ENCODE peak calls at places on chromosomes 3 and 15, in nine cellular contexts. V, Q, S, Y, Z, L, M, J and U are unnamed samples.
A peak's percentile ranks its signal among the peaks of the same experiment; 100 is the strongest.

GRCh38 chr3:149376728-149377407 is 581 bp downstream of the TM4SF1 start:
- DNase-seq in V (no peak), Q (no peak), S (no peak), Y (peak; percentile 50), Z (no peak), L (no peak), M (no peak), J (no peak), U (no peak)

GRCh38 chr15:95937128-95937528 is 393.4 kb upstream of the NR2F2 start:
- DNase-seq in V (no peak), Q (no peak), S (no peak), Y (no peak), Z (no peak), L (no peak), M (no peak), J (no peak), U (no peak)

GRCh38 chr3:160449660-160450598 is at the start of gene TRIM59:
- DNase-seq in V (peak; percentile 95), Q (peak; percentile 97), S (peak; percentile 96), Y (peak; percentile 97), Z (peak; percentile 97), L (peak; percentile 64), M (peak; percentile 98), J (peak; percentile 95), U (peak; percentile 87)

GRCh38 chr3:111924283-111924682 is 54.5 kb upstream of the ABHD10 start:
- DNase-seq in V (no peak), Q (no peak), S (no peak), Y (peak; percentile 73), Z (no peak), L (peak; percentile 59), M (peak; percentile 84), J (peak; percentile 93), U (peak; percentile 45)

GRCh38 chr3:129622933-129623332 is 16.5 kb upstream of the PLXND1 start:
- DNase-seq in V (no peak), Q (no peak), S (no peak), Y (no peak), Z (no peak), L (no peak), M (no peak), J (no peak), U (no peak)

GRCh38 chr3:18988619-18989229 is 159.6 kb upstream of the KCNH8 start:
- DNase-seq in V (no peak), Q (no peak), S (no peak), Y (peak; percentile 81), Z (no peak), L (no peak), M (peak; percentile 8), J (no peak), U (no peak)

GRCh38 chr3:124873241-124873640 is 13.9 kb downstream of the ITGB5 start:
- DNase-seq in V (no peak), Q (no peak), S (no peak), Y (no peak), Z (no peak), L (no peak), M (no peak), J (peak; percentile 1), U (no peak)

GRCh38 chr3:178455264-178455663 is 81.0 kb upstream of the KCNMB2 start:
- DNase-seq in V (no peak), Q (no peak), S (no peak), Y (no peak), Z (no peak), L (no peak), M (no peak), J (no peak), U (no peak)

GRCh38 chr3:123655400-123655799 is 70.5 kb upstream of the HACD2 start:
- DNase-seq in V (no peak), Q (no peak), S (no peak), Y (no peak), Z (no peak), L (no peak), M (no peak), J (peak; percentile 66), U (no peak)

GRCh38 chr3:186888569-186888968 is 41.8 kb upstream of the ST6GAL1 start:
- DNase-seq in V (no peak), Q (no peak), S (no peak), Y (no peak), Z (no peak), L (no peak), M (no peak), J (no peak), U (no peak)

GRCh38 chr3:44077267-44077666 is 164.4 kb upstream of the TOPAZ1 start:
- DNase-seq in V (no peak), Q (no peak), S (no peak), Y (no peak), Z (no peak), L (no peak), M (no peak), J (no peak), U (no peak)

GRCh38 chr15:82072926-82073537 is 27.2 kb upstream of the MEX3B start:
- DNase-seq in V (no peak), Q (no peak), S (no peak), Y (no peak), Z (no peak), L (no peak), M (no peak), J (no peak), U (no peak)

GRCh38 chr3:38479431-38480092 is 16.6 kb upstream of the EXOG start:
- DNase-seq in V (peak; percentile 21), Q (peak; percentile 30), S (no peak), Y (peak; percentile 76), Z (peak; percentile 16), L (no peak), M (peak; percentile 39), J (peak; percentile 83), U (no peak)

GRCh38 chr15:81492303-81492702 is 118.3 kb upstream of the TMC3 start:
- DNase-seq in V (no peak), Q (no peak), S (no peak), Y (peak; percentile 6), Z (no peak), L (no peak), M (peak; percentile 29), J (no peak), U (no peak)

GRCh38 chr3:168647582-168647981 is 551.9 kb upstream of the GOLIM4 start:
- DNase-seq in V (no peak), Q (no peak), S (no peak), Y (peak; percentile 44), Z (no peak), L (no peak), M (no peak), J (no peak), U (no peak)

GRCh38 chr3:107660316-107660976 is 137.7 kb downstream of the BBX start:
- DNase-seq in V (no peak), Q (no peak), S (no peak), Y (peak; percentile 43), Z (no peak), L (no peak), M (no peak), J (no peak), U (no peak)

GRCh38 chr3:157436583-157437300 is at the start of gene PTX3:
- DNase-seq in V (no peak), Q (no peak), S (no peak), Y (peak; percentile 90), Z (no peak), L (no peak), M (peak; percentile 71), J (peak; percentile 75), U (no peak)

GRCh38 chr15:29942144-29942543 is 119.9 kb upstream of the TJP1 start:
- DNase-seq in V (no peak), Q (no peak), S (no peak), Y (peak; percentile 35), Z (no peak), L (no peak), M (no peak), J (no peak), U (no peak)

GRCh38 chr3:156551261-156551660 is 3.7 kb downstream of the SSR3 start:
- DNase-seq in V (no peak), Q (no peak), S (no peak), Y (no peak), Z (no peak), L (no peak), M (no peak), J (no peak), U (no peak)

GRCh38 chr3:132721479-132722164 is 587 bp downstream of the NPHP3 start:
- DNase-seq in V (peak; percentile 28), Q (no peak), S (no peak), Y (peak; percentile 40), Z (no peak), L (peak; percentile 36), M (peak; percentile 49), J (peak; percentile 85), U (no peak)

GRCh38 chr3:195178124-195178910 is 92.6 kb downstream of the XXYLT1 start:
- DNase-seq in V (no peak), Q (no peak), S (no peak), Y (no peak), Z (no peak), L (no peak), M (no peak), J (peak; percentile 14), U (no peak)

GRCh38 chr3:50542177-50543034 is 25.1 kb downstream of the C3orf18 start:
- DNase-seq in V (peak; percentile 45), Q (peak; percentile 47), S (no peak), Y (peak; percentile 88), Z (peak; percentile 59), L (no peak), M (peak; percentile 44), J (peak; percentile 80), U (no peak)

DNA sequence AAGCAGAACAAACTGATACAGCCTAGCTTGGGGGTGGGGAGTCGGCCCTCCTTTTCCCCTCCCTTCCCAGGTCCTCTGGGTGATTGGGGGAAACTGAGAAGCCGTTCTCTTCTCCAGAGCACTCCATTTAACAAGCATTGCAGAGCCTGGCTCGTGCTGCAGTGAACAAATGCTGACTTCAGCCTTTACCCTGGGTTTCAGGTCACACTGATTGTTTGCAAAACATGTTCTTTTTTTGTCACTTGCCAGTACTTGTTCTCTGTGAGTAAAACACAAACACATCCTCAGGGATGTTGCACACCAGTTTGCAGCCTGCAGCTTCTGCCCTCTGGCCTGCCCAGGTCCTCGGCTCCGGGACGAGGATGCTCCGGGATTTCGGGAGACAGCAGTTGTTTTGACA is 132.8 kb downstream of the PGPEP1L start:
- DNase-seq in V (no peak), Q (no peak), S (no peak), Y (no peak), Z (no peak), L (no peak), M (peak; percentile 71), J (no peak), U (no peak)
- H3K27ac ChIP-seq in V (no peak overlapping the region), Q (no peak overlapping the region), S (no peak overlapping the region), Y (peak overlapping the region; percentile 94), Z (no peak overlapping the region), L (peak overlapping the region; percentile 91), M (peak overlapping the region; percentile 90), J (peak overlapping the region; percentile 73), U (peak overlapping the region; percentile 89)

GRCh38 chr15:64010719-64011118 is 35.6 kb downstream of the DAPK2 start:
- DNase-seq in V (peak; percentile 61), Q (peak; percentile 77), S (peak; percentile 96), Y (peak; percentile 79), Z (peak; percentile 78), L (no peak), M (peak; percentile 95), J (no peak), U (peak; percentile 85)
- H3K27ac ChIP-seq in V (peak overlapping the region; percentile 48), Q (peak overlapping the region; percentile 51), S (peak overlapping the region; percentile 76), Y (peak overlapping the region; percentile 52), Z (peak overlapping the region; percentile 71), L (no peak overlapping the region), M (peak overlapping the region; percentile 74), J (no peak overlapping the region), U (peak overlapping the region; percentile 83)

GRCh38 chr3:101758224-101758623 is 20.8 kb upstream of the NXPE3 start:
- DNase-seq in V (no peak), Q (no peak), S (no peak), Y (no peak), Z (no peak), L (no peak), M (no peak), J (no peak), U (no peak)
- H3K27ac ChIP-seq in V (no peak overlapping the region), Q (no peak overlapping the region), S (no peak overlapping the region), Y (no peak overlapping the region), Z (no peak overlapping the region), L (no peak overlapping the region), M (no peak overlapping the region), J (no peak overlapping the region), U (no peak overlapping the region)

GRCh38 chr3:136778865-136779264 is 26.7 kb upstream of the STAG1 start:
- DNase-seq in V (no peak), Q (no peak), S (no peak), Y (no peak), Z (no peak), L (no peak), M (peak; percentile 7), J (no peak), U (no peak)
- H3K27ac ChIP-seq in V (no peak overlapping the region), Q (no peak overlapping the region), S (no peak overlapping the region), Y (no peak overlapping the region), Z (no peak overlapping the region), L (no peak overlapping the region), M (no peak overlapping the region), J (no peak overlapping the region), U (no peak overlapping the region)